ENCODE peak calls at places on chromosomes 13 and 19, in ten cellular contexts. One of them, this sample, is unnamed.

GRCh38 chr13:98054301-98054700 is 88.6 kb upstream of the FARP1 start:
- DNase-seq in activated naive CD4-positive, alpha-beta T cell treated with anti-CD3 and anti-CD28 coated beads, Interleukin-2, amount 50 U/mL, for 72 hours: no peak
- DNase-seq in stimulated activated CD4-positive, alpha-beta T cell treated with anti-CD3 and anti-CD28 coated beads, Interleukin-1b, Interleukin-23, amount 100 ng/mL, for 1 hour: no peak
- DNase-seq in heart left ventricle: no peak
- DNase-seq in HS-5: no peak
- DNase-seq in T-cell: no peak
- DNase-seq in T-helper 2 cell treated with Interferon-gamma antibody and Interleukin-4, amounts not matched to agents 5 μg/mL and 100 μg/mL, for 36 hours: no peak
- DNase-seq in DMS 273 treated with DMSO at 0.1 percent for 48 hours: no peak
- DNase-seq in Right ventricle myocardium superior: no peak
- DNase-seq in Caco-2: no peak
- DNase-seq in this sample: no peak

GRCh38 chr13:27194895-27195764 is 23.5 kb upstream of the USP12 start:
- DNase-seq in activated naive CD4-positive, alpha-beta T cell treated with anti-CD3 and anti-CD28 coated beads, Interleukin-2, amount 50 U/mL, for 72 hours: peak; percentile 13
- DNase-seq in stimulated activated CD4-positive, alpha-beta T cell treated with anti-CD3 and anti-CD28 coated beads, Interleukin-1b, Interleukin-23, amount 100 ng/mL, for 1 hour: no peak
- DNase-seq in heart left ventricle: no peak
- DNase-seq in HS-5: peak; percentile 73
- DNase-seq in T-cell: no peak
- DNase-seq in T-helper 2 cell treated with Interferon-gamma antibody and Interleukin-4, amounts not matched to agents 5 μg/mL and 100 μg/mL, for 36 hours: peak; percentile 37
- DNase-seq in DMS 273 treated with DMSO at 0.1 percent for 48 hours: no peak
- DNase-seq in Right ventricle myocardium superior: no peak
- DNase-seq in Caco-2: peak; percentile 44
- DNase-seq in this sample: no peak

GRCh38 chr13:27917121-27917947 is 2.5 kb upstream of the PDX1 start:
- DNase-seq in activated naive CD4-positive, alpha-beta T cell treated with anti-CD3 and anti-CD28 coated beads, Interleukin-2, amount 50 U/mL, for 72 hours: no peak
- DNase-seq in stimulated activated CD4-positive, alpha-beta T cell treated with anti-CD3 and anti-CD28 coated beads, Interleukin-1b, Interleukin-23, amount 100 ng/mL, for 1 hour: no peak
- DNase-seq in heart left ventricle: no peak
- DNase-seq in HS-5: no peak
- DNase-seq in T-cell: no peak
- DNase-seq in T-helper 2 cell treated with Interferon-gamma antibody and Interleukin-4, amounts not matched to agents 5 μg/mL and 100 μg/mL, for 36 hours: no peak
- DNase-seq in DMS 273 treated with DMSO at 0.1 percent for 48 hours: no peak
- DNase-seq in Right ventricle myocardium superior: no peak
- DNase-seq in Caco-2: peak; percentile 65
- DNase-seq in this sample: no peak

GRCh38 chr13:46640843-46641242 is 87.9 kb downstream of the LRCH1 start:
- DNase-seq in activated naive CD4-positive, alpha-beta T cell treated with anti-CD3 and anti-CD28 coated beads, Interleukin-2, amount 50 U/mL, for 72 hours: no peak
- DNase-seq in stimulated activated CD4-positive, alpha-beta T cell treated with anti-CD3 and anti-CD28 coated beads, Interleukin-1b, Interleukin-23, amount 100 ng/mL, for 1 hour: no peak
- DNase-seq in heart left ventricle: no peak
- DNase-seq in HS-5: no peak
- DNase-seq in T-cell: no peak
- DNase-seq in T-helper 2 cell treated with Interferon-gamma antibody and Interleukin-4, amounts not matched to agents 5 μg/mL and 100 μg/mL, for 36 hours: no peak
- DNase-seq in DMS 273 treated with DMSO at 0.1 percent for 48 hours: no peak
- DNase-seq in Right ventricle myocardium superior: no peak
- DNase-seq in Caco-2: no peak
- DNase-seq in this sample: no peak

GRCh38 chr13:39531646-39532045 is 71.3 kb downstream of the LHFPL6 start:
- DNase-seq in activated naive CD4-positive, alpha-beta T cell treated with anti-CD3 and anti-CD28 coated beads, Interleukin-2, amount 50 U/mL, for 72 hours: no peak
- DNase-seq in stimulated activated CD4-positive, alpha-beta T cell treated with anti-CD3 and anti-CD28 coated beads, Interleukin-1b, Interleukin-23, amount 100 ng/mL, for 1 hour: no peak
- DNase-seq in heart left ventricle: no peak
- DNase-seq in HS-5: no peak
- DNase-seq in T-cell: no peak
- DNase-seq in T-helper 2 cell treated with Interferon-gamma antibody and Interleukin-4, amounts not matched to agents 5 μg/mL and 100 μg/mL, for 36 hours: no peak
- DNase-seq in DMS 273 treated with DMSO at 0.1 percent for 48 hours: peak; percentile 3
- DNase-seq in Right ventricle myocardium superior: no peak
- DNase-seq in Caco-2: no peak
- DNase-seq in this sample: no peak

GRCh38 chr13:31881495-31881882 is 142.2 kb downstream of the RXFP2 start:
- DNase-seq in activated naive CD4-positive, alpha-beta T cell treated with anti-CD3 and anti-CD28 coated beads, Interleukin-2, amount 50 U/mL, for 72 hours: no peak
- DNase-seq in stimulated activated CD4-positive, alpha-beta T cell treated with anti-CD3 and anti-CD28 coated beads, Interleukin-1b, Interleukin-23, amount 100 ng/mL, for 1 hour: no peak
- DNase-seq in heart left ventricle: no peak
- DNase-seq in HS-5: no peak
- DNase-seq in T-cell: no peak
- DNase-seq in T-helper 2 cell treated with Interferon-gamma antibody and Interleukin-4, amounts not matched to agents 5 μg/mL and 100 μg/mL, for 36 hours: no peak
- DNase-seq in DMS 273 treated with DMSO at 0.1 percent for 48 hours: no peak
- DNase-seq in Right ventricle myocardium superior: no peak
- DNase-seq in Caco-2: no peak
- DNase-seq in this sample: no peak

GRCh38 chr19:10339380-10339960 is at the start of gene ICAM3:
- DNase-seq in activated naive CD4-positive, alpha-beta T cell treated with anti-CD3 and anti-CD28 coated beads, Interleukin-2, amount 50 U/mL, for 72 hours: peak; percentile 71
- DNase-seq in stimulated activated CD4-positive, alpha-beta T cell treated with anti-CD3 and anti-CD28 coated beads, Interleukin-1b, Interleukin-23, amount 100 ng/mL, for 1 hour: peak; percentile 14
- DNase-seq in heart left ventricle: no peak
- DNase-seq in HS-5: no peak
- DNase-seq in T-cell: peak; percentile 43
- DNase-seq in T-helper 2 cell treated with Interferon-gamma antibody and Interleukin-4, amounts not matched to agents 5 μg/mL and 100 μg/mL, for 36 hours: peak; percentile 67
- DNase-seq in DMS 273 treated with DMSO at 0.1 percent for 48 hours: no peak
- DNase-seq in Right ventricle myocardium superior: peak; percentile 64
- DNase-seq in Caco-2: no peak
- DNase-seq in this sample: peak; percentile 43

GRCh38 chr13:111963031-111963430 is 103.9 kb upstream of the SOX1 start:
- DNase-seq in activated naive CD4-positive, alpha-beta T cell treated with anti-CD3 and anti-CD28 coated beads, Interleukin-2, amount 50 U/mL, for 72 hours: no peak
- DNase-seq in stimulated activated CD4-positive, alpha-beta T cell treated with anti-CD3 and anti-CD28 coated beads, Interleukin-1b, Interleukin-23, amount 100 ng/mL, for 1 hour: no peak
- DNase-seq in heart left ventricle: no peak
- DNase-seq in HS-5: no peak
- DNase-seq in T-cell: no peak
- DNase-seq in T-helper 2 cell treated with Interferon-gamma antibody and Interleukin-4, amounts not matched to agents 5 μg/mL and 100 μg/mL, for 36 hours: no peak
- DNase-seq in DMS 273 treated with DMSO at 0.1 percent for 48 hours: no peak
- DNase-seq in Right ventricle myocardium superior: no peak
- DNase-seq in Caco-2: no peak
- DNase-seq in this sample: no peak

GRCh38 chr13:26699197-26699490 is 61.4 kb downstream of the GPR12 start:
- DNase-seq in activated naive CD4-positive, alpha-beta T cell treated with anti-CD3 and anti-CD28 coated beads, Interleukin-2, amount 50 U/mL, for 72 hours: no peak
- DNase-seq in stimulated activated CD4-positive, alpha-beta T cell treated with anti-CD3 and anti-CD28 coated beads, Interleukin-1b, Interleukin-23, amount 100 ng/mL, for 1 hour: no peak
- DNase-seq in heart left ventricle: no peak
- DNase-seq in HS-5: no peak
- DNase-seq in T-cell: no peak
- DNase-seq in T-helper 2 cell treated with Interferon-gamma antibody and Interleukin-4, amounts not matched to agents 5 μg/mL and 100 μg/mL, for 36 hours: no peak
- DNase-seq in DMS 273 treated with DMSO at 0.1 percent for 48 hours: no peak
- DNase-seq in Right ventricle myocardium superior: no peak
- DNase-seq in Caco-2: no peak
- DNase-seq in this sample: no peak

GRCh38 chr13:41780736-41781708 is 179.9 kb downstream of the VWA8 start:
- DNase-seq in activated naive CD4-positive, alpha-beta T cell treated with anti-CD3 and anti-CD28 coated beads, Interleukin-2, amount 50 U/mL, for 72 hours: no peak
- DNase-seq in stimulated activated CD4-positive, alpha-beta T cell treated with anti-CD3 and anti-CD28 coated beads, Interleukin-1b, Interleukin-23, amount 100 ng/mL, for 1 hour: no peak
- DNase-seq in heart left ventricle: no peak
- DNase-seq in HS-5: no peak
- DNase-seq in T-cell: no peak
- DNase-seq in T-helper 2 cell treated with Interferon-gamma antibody and Interleukin-4, amounts not matched to agents 5 μg/mL and 100 μg/mL, for 36 hours: no peak
- DNase-seq in DMS 273 treated with DMSO at 0.1 percent for 48 hours: no peak
- DNase-seq in Right ventricle myocardium superior: no peak
- DNase-seq in Caco-2: no peak
- DNase-seq in this sample: no peak

GRCh38 chr19:35736913-35737886 is 5.1 kb downstream of the IGFLR1 start:
- DNase-seq in activated naive CD4-positive, alpha-beta T cell treated with anti-CD3 and anti-CD28 coated beads, Interleukin-2, amount 50 U/mL, for 72 hours: no peak
- DNase-seq in stimulated activated CD4-positive, alpha-beta T cell treated with anti-CD3 and anti-CD28 coated beads, Interleukin-1b, Interleukin-23, amount 100 ng/mL, for 1 hour: no peak
- DNase-seq in heart left ventricle: no peak
- DNase-seq in HS-5: no peak
- DNase-seq in T-cell: no peak
- DNase-seq in T-helper 2 cell treated with Interferon-gamma antibody and Interleukin-4, amounts not matched to agents 5 μg/mL and 100 μg/mL, for 36 hours: no peak
- DNase-seq in DMS 273 treated with DMSO at 0.1 percent for 48 hours: no peak
- DNase-seq in Right ventricle myocardium superior: no peak
- DNase-seq in Caco-2: no peak
- DNase-seq in this sample: no peak

GRCh38 chr19:58009666-58010301 is 7.2 kb upstream of the ZNF606 start:
- DNase-seq in activated naive CD4-positive, alpha-beta T cell treated with anti-CD3 and anti-CD28 coated beads, Interleukin-2, amount 50 U/mL, for 72 hours: peak; percentile 60
- DNase-seq in stimulated activated CD4-positive, alpha-beta T cell treated with anti-CD3 and anti-CD28 coated beads, Interleukin-1b, Interleukin-23, amount 100 ng/mL, for 1 hour: no peak
- DNase-seq in heart left ventricle: peak; percentile 90
- DNase-seq in HS-5: no peak
- DNase-seq in T-cell: peak; percentile 53
- DNase-seq in T-helper 2 cell treated with Interferon-gamma antibody and Interleukin-4, amounts not matched to agents 5 μg/mL and 100 μg/mL, for 36 hours: peak; percentile 71
- DNase-seq in DMS 273 treated with DMSO at 0.1 percent for 48 hours: peak; percentile 54
- DNase-seq in Right ventricle myocardium superior: peak; percentile 90
- DNase-seq in Caco-2: peak; percentile 81
- DNase-seq in this sample: no peak

GRCh38 chr13:88887045-88887662 is 1216.0 kb downstream of the SLITRK5 start:
- DNase-seq in activated naive CD4-positive, alpha-beta T cell treated with anti-CD3 and anti-CD28 coated beads, Interleukin-2, amount 50 U/mL, for 72 hours: no peak
- DNase-seq in stimulated activated CD4-positive, alpha-beta T cell treated with anti-CD3 and anti-CD28 coated beads, Interleukin-1b, Interleukin-23, amount 100 ng/mL, for 1 hour: no peak
- DNase-seq in heart left ventricle: no peak
- DNase-seq in HS-5: no peak
- DNase-seq in T-cell: no peak
- DNase-seq in T-helper 2 cell treated with Interferon-gamma antibody and Interleukin-4, amounts not matched to agents 5 μg/mL and 100 μg/mL, for 36 hours: no peak
- DNase-seq in DMS 273 treated with DMSO at 0.1 percent for 48 hours: no peak
- DNase-seq in Right ventricle myocardium superior: no peak
- DNase-seq in Caco-2: no peak
- DNase-seq in this sample: no peak

GRCh38 chr19:54035215-54036178 is 28.2 kb downstream of the VSTM1 start:
- DNase-seq in activated naive CD4-positive, alpha-beta T cell treated with anti-CD3 and anti-CD28 coated beads, Interleukin-2, amount 50 U/mL, for 72 hours: no peak
- DNase-seq in stimulated activated CD4-positive, alpha-beta T cell treated with anti-CD3 and anti-CD28 coated beads, Interleukin-1b, Interleukin-23, amount 100 ng/mL, for 1 hour: no peak
- DNase-seq in heart left ventricle: no peak
- DNase-seq in HS-5: peak; percentile 89
- DNase-seq in T-cell: no peak
- DNase-seq in T-helper 2 cell treated with Interferon-gamma antibody and Interleukin-4, amounts not matched to agents 5 μg/mL and 100 μg/mL, for 36 hours: no peak
- DNase-seq in DMS 273 treated with DMSO at 0.1 percent for 48 hours: peak; percentile 26
- DNase-seq in Right ventricle myocardium superior: no peak
- DNase-seq in Caco-2: no peak
- DNase-seq in this sample: no peak

GRCh38 chr19:9597027-9597426 is 12.7 kb upstream of the ZNF121 start:
- DNase-seq in activated naive CD4-positive, alpha-beta T cell treated with anti-CD3 and anti-CD28 coated beads, Interleukin-2, amount 50 U/mL, for 72 hours: no peak
- DNase-seq in stimulated activated CD4-positive, alpha-beta T cell treated with anti-CD3 and anti-CD28 coated beads, Interleukin-1b, Interleukin-23, amount 100 ng/mL, for 1 hour: no peak
- DNase-seq in heart left ventricle: no peak
- DNase-seq in HS-5: peak; percentile 93
- DNase-seq in T-cell: no peak
- DNase-seq in T-helper 2 cell treated with Interferon-gamma antibody and Interleukin-4, amounts not matched to agents 5 μg/mL and 100 μg/mL, for 36 hours: no peak
- DNase-seq in DMS 273 treated with DMSO at 0.1 percent for 48 hours: no peak
- DNase-seq in Right ventricle myocardium superior: no peak
- DNase-seq in Caco-2: no peak
- DNase-seq in this sample: no peak

GRCh38 chr13:21230516-21230915 is 54.1 kb downstream of the MRPL57 start:
- DNase-seq in activated naive CD4-positive, alpha-beta T cell treated with anti-CD3 and anti-CD28 coated beads, Interleukin-2, amount 50 U/mL, for 72 hours: no peak
- DNase-seq in stimulated activated CD4-positive, alpha-beta T cell treated with anti-CD3 and anti-CD28 coated beads, Interleukin-1b, Interleukin-23, amount 100 ng/mL, for 1 hour: no peak
- DNase-seq in heart left ventricle: no peak
- DNase-seq in HS-5: no peak
- DNase-seq in T-cell: no peak
- DNase-seq in T-helper 2 cell treated with Interferon-gamma antibody and Interleukin-4, amounts not matched to agents 5 μg/mL and 100 μg/mL, for 36 hours: no peak
- DNase-seq in DMS 273 treated with DMSO at 0.1 percent for 48 hours: no peak
- DNase-seq in Right ventricle myocardium superior: no peak
- DNase-seq in Caco-2: no peak
- DNase-seq in this sample: no peak

GRCh38 chr19:15869109-15869555 is 28.7 kb downstream of the CYP4F2 start:
- DNase-seq in activated naive CD4-positive, alpha-beta T cell treated with anti-CD3 and anti-CD28 coated beads, Interleukin-2, amount 50 U/mL, for 72 hours: peak; percentile 6
- DNase-seq in stimulated activated CD4-positive, alpha-beta T cell treated with anti-CD3 and anti-CD28 coated beads, Interleukin-1b, Interleukin-23, amount 100 ng/mL, for 1 hour: peak; percentile 16
- DNase-seq in heart left ventricle: no peak
- DNase-seq in HS-5: no peak
- DNase-seq in T-cell: no peak
- DNase-seq in T-helper 2 cell treated with Interferon-gamma antibody and Interleukin-4, amounts not matched to agents 5 μg/mL and 100 μg/mL, for 36 hours: no peak
- DNase-seq in DMS 273 treated with DMSO at 0.1 percent for 48 hours: no peak
- DNase-seq in Right ventricle myocardium superior: no peak
- DNase-seq in Caco-2: peak; percentile 45
- DNase-seq in this sample: no peak

GRCh38 chr19:33039815-33040214 is 24.9 kb downstream of the RHPN2 start:
- DNase-seq in activated naive CD4-positive, alpha-beta T cell treated with anti-CD3 and anti-CD28 coated beads, Interleukin-2, amount 50 U/mL, for 72 hours: no peak
- DNase-seq in stimulated activated CD4-positive, alpha-beta T cell treated with anti-CD3 and anti-CD28 coated beads, Interleukin-1b, Interleukin-23, amount 100 ng/mL, for 1 hour: no peak
- DNase-seq in heart left ventricle: no peak
- DNase-seq in HS-5: no peak
- DNase-seq in T-cell: no peak
- DNase-seq in T-helper 2 cell treated with Interferon-gamma antibody and Interleukin-4, amounts not matched to agents 5 μg/mL and 100 μg/mL, for 36 hours: no peak
- DNase-seq in DMS 273 treated with DMSO at 0.1 percent for 48 hours: no peak
- DNase-seq in Right ventricle myocardium superior: no peak
- DNase-seq in Caco-2: no peak
- DNase-seq in this sample: no peak

GRCh38 chr13:43785681-43786471 is 896 bp downstream of the ENOX1 start:
- DNase-seq in activated naive CD4-positive, alpha-beta T cell treated with anti-CD3 and anti-CD28 coated beads, Interleukin-2, amount 50 U/mL, for 72 hours: peak; percentile 48
- DNase-seq in stimulated activated CD4-positive, alpha-beta T cell treated with anti-CD3 and anti-CD28 coated beads, Interleukin-1b, Interleukin-23, amount 100 ng/mL, for 1 hour: no peak
- DNase-seq in heart left ventricle: peak; percentile 93
- DNase-seq in HS-5: no peak
- DNase-seq in T-cell: no peak
- DNase-seq in T-helper 2 cell treated with Interferon-gamma antibody and Interleukin-4, amounts not matched to agents 5 μg/mL and 100 μg/mL, for 36 hours: no peak
- DNase-seq in DMS 273 treated with DMSO at 0.1 percent for 48 hours: peak; percentile 56
- DNase-seq in Right ventricle myocardium superior: peak; percentile 89
- DNase-seq in Caco-2: peak; percentile 94
- DNase-seq in this sample: no peak